ENCODE peak calls at places on chromosomes 2 and 18, in four cellular contexts. M, A, D and K are unnamed samples.
A peak's percentile ranks its signal among the peaks of the same experiment; 100 is the strongest.

GRCh38 chr2:218961651-218962570 is 2.4 kb downstream of the CDK5R2 start:
- DNase-seq in M (peak; percentile 74), A (no peak), D (peak; percentile 68), K (no peak)

GRCh38 chr2:128408349-128409305 is 90.0 kb upstream of the HS6ST1 start:
- DNase-seq in M (no peak), A (peak; percentile 86), D (no peak), K (peak; percentile 53)

GRCh38 chr2:16123881-16124780 is 183.8 kb downstream of the MYCN start:
- DNase-seq in M (no peak), A (no peak), D (no peak), K (no peak)

GRCh38 chr18:12703714-12704113 is 872 bp downstream of the PSMG2 start:
- DNase-seq in M (no peak), A (peak; percentile 46), D (peak; percentile 30), K (peak; percentile 29)

GRCh38 chr2:105730170-105730569 is 14.5 kb upstream of the NCK2 start:
- DNase-seq in M (no peak), A (no peak), D (no peak), K (no peak)

GRCh38 chr2:218217366-218218309 is 649 bp downstream of the ARPC2 start:
- DNase-seq in M (peak; percentile 36), A (peak; percentile 23), D (peak; percentile 68), K (peak; percentile 25)

GRCh38 chr2:130327703-130328527 is 14.8 kb upstream of the IMP4 start:
- DNase-seq in M (peak; percentile 83), A (peak; percentile 71), D (peak; percentile 82), K (peak; percentile 75)

GRCh38 chr2:109275120-109276040 is 146.4 kb downstream of the SH3RF3 start:
- DNase-seq in M (no peak), A (no peak), D (no peak), K (no peak)

GRCh38 chr2:64466696-64467462 is 12.9 kb downstream of the LGALSL start:
- DNase-seq in M (no peak), A (no peak), D (no peak), K (no peak)

GRCh38 chr2:211982162-211982561 is 556.4 kb downstream of the ERBB4 start:
- DNase-seq in M (no peak), A (peak; percentile 14), D (no peak), K (no peak)

GRCh38 chr2:10258726-10259125 is 44.0 kb upstream of the HPCAL1 start:
- DNase-seq in M (no peak), A (no peak), D (no peak), K (peak; percentile 27)

GRCh38 chr2:165667375-165667774 is 126.7 kb downstream of the GALNT3 start:
- DNase-seq in M (no peak), A (no peak), D (no peak), K (no peak)
- H3K27ac ChIP-seq in M (no peak overlapping the region), A (no peak overlapping the region), D (no peak overlapping the region), K (no peak overlapping the region)

GRCh38 chr2:132597831-132598230 is 72.2 kb downstream of the LYPD1 start:
- DNase-seq in M (no peak), A (no peak), D (no peak), K (no peak)

GRCh38 chr2:132597166-132597565 is 72.8 kb downstream of the LYPD1 start:
- DNase-seq in M (no peak), A (no peak), D (no peak), K (no peak)

GRCh38 chr2:132598536-132598935 is 71.5 kb downstream of the LYPD1 start:
- DNase-seq in M (no peak), A (no peak), D (no peak), K (no peak)

GRCh38 chr2:132595186-132595585 is 74.8 kb downstream of the LYPD1 start:
- DNase-seq in M (no peak), A (no peak), D (no peak), K (no peak)

DNA sequence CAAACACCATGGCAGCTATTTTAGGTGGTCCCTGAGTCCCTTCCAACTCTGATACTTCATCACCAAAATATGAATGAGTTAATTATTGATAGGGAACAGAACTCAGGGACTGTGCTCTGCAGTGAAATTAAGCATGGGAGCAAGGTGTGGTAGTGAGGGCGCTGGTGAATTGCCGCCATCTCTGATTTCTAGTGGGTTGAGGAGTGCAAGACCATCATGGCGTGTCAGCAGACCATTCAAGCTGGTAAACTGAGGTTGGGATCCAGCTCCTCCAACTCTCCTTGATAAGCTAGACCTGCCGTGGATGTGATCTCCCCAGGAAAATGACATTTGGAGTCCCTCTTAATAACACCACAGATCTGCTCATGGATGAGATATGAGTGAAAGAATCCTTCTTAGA is 70.4 kb downstream of the LYPD1 start:
- DNase-seq in M (no peak), A (no peak), D (no peak), K (no peak)
- H2AFZ ChIP-seq in M (no peak overlapping the region), A (no peak overlapping the region), D (no peak overlapping the region), K (no peak overlapping the region)

GRCh38 chr2:97661927-97662326 is 1.9 kb downstream of the ACTR1B start:
- DNase-seq in M (no peak), A (no peak), D (no peak), K (no peak)
- H3K27ac ChIP-seq in M (no peak overlapping the region), A (peak overlapping the region; percentile 15), D (no peak overlapping the region), K (no peak overlapping the region)

GRCh38 chr2:40432916-40433315 is 19.0 kb downstream of the SLC8A1 start:
- DNase-seq in M (no peak), A (no peak), D (no peak), K (no peak)
- H2AFZ ChIP-seq in M (no peak overlapping the region), A (no peak overlapping the region), D (no peak overlapping the region), K (no peak overlapping the region)

GRCh38 chr2:234725528-234726264 is 226.1 kb upstream of the SH3BP4 start:
- DNase-seq in M (no peak), A (peak; percentile 27), D (no peak), K (peak; percentile 10)

GRCh38 chr2:234723400-234723799 is 226.5 kb upstream of the ARL4C start:
- DNase-seq in M (no peak), A (no peak), D (no peak), K (no peak)

GRCh38 chr2:234730066-234730640 is 221.7 kb upstream of the SH3BP4 start:
- DNase-seq in M (no peak), A (no peak), D (no peak), K (no peak)

GRCh38 chr2:234722176-234722575 is 225.3 kb upstream of the ARL4C start:
- DNase-seq in M (no peak), A (no peak), D (no peak), K (no peak)

GRCh38 chr2:234724850-234725249 is 227.0 kb upstream of the SH3BP4 start:
- DNase-seq in M (no peak), A (no peak), D (no peak), K (no peak)
- H3K27ac ChIP-seq in M (no peak overlapping the region), A (no peak overlapping the region), D (no peak overlapping the region), K (no peak overlapping the region)